ENCODE peak calls at places on chromosomes 4 and X, in five cellular contexts. N is sigmoid colon, H is NB4, M is AG04449, K is psoas muscle. Q is an unnamed sample.

GRCh38 chr4:111937368-111937767 is 207.9 kb upstream of the FAM241A start:
- DNase-seq in H (peak), N (no peak), K (no peak), M (no peak), Q (peak)

GRCh38 chrX:40281341-40282005 is 183.7 kb upstream of the BCOR start:
- DNase-seq in N (no peak), M (no peak), K (no peak), H (peak), Q (no peak)

GRCh38 chr4:185210102-185210981 is 944 bp downstream of the SNX25 start:
- DNase-seq in M (no peak), H (peak), K (peak), N (peak), Q (peak)

GRCh38 chr4:155578726-155579385 is 87.8 kb upstream of the GUCY1A1 start:
- DNase-seq in H (no peak), K (no peak), M (no peak), N (no peak), Q (no peak)

GRCh38 chr4:1491630-1492457 is 85.6 kb upstream of the NKX1-1 start:
- DNase-seq in N (peak), K (peak), H (no peak), M (no peak), Q (no peak)

GRCh38 chrX:5650904-5651303 is 577.8 kb downstream of the NLGN4X start:
- DNase-seq in M (no peak), K (no peak), N (no peak), H (no peak), Q (no peak)

GRCh38 chr4:27811928-27812327 is 951.3 kb downstream of the STIM2 start:
- DNase-seq in N (no peak), K (no peak), M (no peak), H (no peak), Q (no peak)

GRCh38 chrX:106933538-106933961 is 13.3 kb downstream of the CLDN2 start:
- DNase-seq in M (no peak), H (peak), N (no peak), K (no peak), Q (no peak)

GRCh38 chr4:112321768-112322684 is 24.9 kb downstream of the ALPK1 start:
- DNase-seq in M (no peak), H (peak), K (peak), N (peak), Q (peak)

GRCh38 chrX:80817002-80817401 is 7.3 kb upstream of the BRWD3 start:
- DNase-seq in M (no peak), H (no peak), K (no peak), N (no peak), Q (peak)

GRCh38 chr4:158891256-158891655 is 122.4 kb downstream of the FNIP2 start:
- DNase-seq in H (no peak), K (no peak), N (no peak), M (no peak), Q (no peak)

GRCh38 chr4:112655270-112655669 is 18.3 kb downstream of the LARP7 start:
- DNase-seq in K (no peak), H (no peak), M (no peak), N (no peak), Q (no peak)

GRCh38 chrX:49106930-49107329 is 16.6 kb downstream of the GPKOW start:
- DNase-seq in K (peak), H (peak), M (peak), N (no peak), Q (peak)

GRCh38 chr4:133152330-133152791 is 3.3 kb downstream of the PCDH10 start:
- DNase-seq in K (no peak), H (no peak), N (no peak), M (no peak), Q (peak)

GRCh38 chr4:11748169-11748872 is 319.6 kb upstream of the HS3ST1 start:
- DNase-seq in N (no peak), K (no peak), M (peak), H (no peak), Q (peak)

GRCh38 chr4:63618883-63619573 is 790.2 kb downstream of the TECRL start:
- DNase-seq in N (no peak), M (no peak), K (no peak), H (no peak), Q (peak)

GRCh38 chrX:109856974-109857373 is 123.9 kb upstream of the ACSL4 start:
- DNase-seq in H (peak), N (no peak), K (no peak), M (no peak), Q (peak)

GRCh38 chr4:107709916-107710315 is 10.1 kb downstream of the PAPSS1 start:
- DNase-seq in H (peak), M (no peak), K (no peak), N (no peak), Q (peak)

GRCh38 chrX:150459168-150459567 is 96.1 kb downstream of the MAMLD1 start:
- DNase-seq in H (no peak), M (no peak), K (no peak), N (no peak), Q (no peak)

GRCh38 chr4:6869944-6870343 is 39.7 kb upstream of the TBC1D14 start:
- DNase-seq in K (peak), N (no peak), H (no peak), M (no peak), Q (peak)

GRCh38 chrX:63922221-63922620 is 137.2 kb upstream of the ARHGEF9 start:
- DNase-seq in H (no peak), M (peak), N (no peak), K (no peak), Q (peak)

GRCh38 chr4:176034936-176035335 is 30.7 kb upstream of the WDR17 start:
- DNase-seq in M (no peak), K (no peak), N (no peak), H (no peak), Q (no peak)

GRCh38 chr4:6727081-6727942 is 11.3 kb downstream of the BLOC1S4 start:
- DNase-seq in M (no peak), N (no peak), K (no peak), H (peak), Q (no peak)

GRCh38 chrX:53594354-53594753 is 92.2 kb downstream of the HUWE1 start:
- DNase-seq in N (no peak), M (peak), H (no peak), K (no peak), Q (no peak)

GRCh38 chr4:16505726-16506125 is 279.5 kb upstream of the TAPT1 start:
- DNase-seq in K (no peak), N (no peak), H (peak), M (no peak), Q (no peak)

GRCh38 chr4:12884846-12885796 is 599.0 kb downstream of the RAB28 start:
- DNase-seq in N (no peak), H (no peak), K (no peak), M (no peak), Q (no peak)

GRCh38 chr4:6621556-6621927 is 18.9 kb upstream of the MRFAP1 start:
- DNase-seq in N (peak), M (no peak), H (no peak), K (no peak), Q (no peak)

GRCh38 chrX:107970073-107970472 is 12.1 kb downstream of the TEX13B start:
- DNase-seq in M (no peak), K (no peak), H (no peak), N (no peak), Q (no peak)

GRCh38 chr4:149914521-149915115 is 99.0 kb upstream of the IQCM start:
- DNase-seq in K (no peak), N (no peak), H (peak), M (no peak), Q (peak)
- TF ChIP-seq CTCF in K (peak), N (no peak), H (peak), M (peak), Q (peak)

GRCh38 chrX:98956014-98956413 is 1454.1 kb downstream of the PCDH19 start:
- DNase-seq in K (no peak), H (peak), M (no peak), N (no peak), Q (no peak)
- TF ChIP-seq CTCF in K (no peak), H (no peak), M (no peak), N (no peak), Q (no peak)

GRCh38 chr4:24988776-24989175 is 42.0 kb downstream of the LGI2 start:
- DNase-seq in K (no peak), N (no peak), H (peak), M (no peak), Q (peak)
- TF ChIP-seq CTCF in K (peak), N (no peak), H (peak), M (peak), Q (peak)

GRCh38 chr4:67892905-67893304 is 9.1 kb upstream of the TMPRSS11D start:
- DNase-seq in M (no peak), N (no peak), K (no peak), H (no peak), Q (peak)
- TF ChIP-seq CTCF in M (peak), N (no peak), K (no peak), H (no peak), Q (peak)

GRCh38 chrX:31436424-31436823 is 364.6 kb upstream of the FTHL17 start:
- DNase-seq in N (no peak), K (no peak), M (no peak), H (no peak), Q (no peak)

GRCh38 chrX:31429915-31430314 is 358.1 kb upstream of the FTHL17 start:
- DNase-seq in K (no peak), M (no peak), N (no peak), H (no peak), Q (no peak)

GRCh38 chrX:31440546-31440945 is 368.7 kb upstream of the FTHL17 start:
- DNase-seq in M (no peak), K (no peak), N (no peak), H (no peak), Q (no peak)

DNA sequence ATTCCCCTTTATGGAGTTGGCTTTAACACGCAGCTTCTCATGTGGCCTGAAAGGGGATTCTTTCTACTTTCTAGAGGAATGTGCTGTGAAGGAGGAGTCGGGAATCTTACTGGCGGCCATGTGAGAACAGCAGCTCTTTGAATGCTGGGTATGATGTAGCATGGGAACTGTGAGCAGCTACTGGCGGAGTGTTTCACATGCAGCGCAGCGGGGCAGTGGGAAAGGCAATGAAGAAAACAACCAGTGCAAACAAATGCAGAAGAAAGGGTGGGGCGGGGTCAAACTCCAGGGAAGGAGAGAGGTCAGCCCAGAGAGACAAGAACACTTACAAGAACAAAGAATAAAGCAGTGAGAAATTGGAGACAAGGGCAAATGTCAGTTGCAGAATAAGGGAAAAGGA is 363.8 kb upstream of the FTHL17 start:
- DNase-seq in M (no peak), H (no peak), K (no peak), N (no peak), Q (no peak)
- TF ChIP-seq CTCF in M (no peak), H (no peak), K (no peak), N (no peak), Q (no peak)

GRCh38 chr4:84501197-84501492 is 2.1 kb upstream of the NKX6-1 start:
- DNase-seq in M (no peak), H (no peak), K (no peak), N (no peak), Q (no peak)
- TF ChIP-seq CTCF in M (no peak), H (no peak), K (no peak), N (no peak), Q (no peak)

GRCh38 chrX:91414710-91415109 is 19.9 kb upstream of the PABPC5 start:
- DNase-seq in M (no peak), K (no peak), N (no peak), H (peak), Q (no peak)
- TF ChIP-seq CTCF in M (no peak), K (peak), N (peak), H (peak), Q (no peak)

Q was measured in epithelial cell of esophagus.